ENCODE peak calls at places on chromosomes 3 and 15, in nine cellular contexts. One of them, this sample, is unnamed.

GRCh38 chr15:79094611-79095021 is 4.0 kb upstream of the RASGRF1 start:
- DNase-seq in cardiac septum: peak; percentile 66
- DNase-seq in astrocyte of the spinal cord: no peak
- DNase-seq in NCI-H1105 treated with DMSO at 0.1 percent for 48 hours: no peak
- DNase-seq in Daoy: no peak
- DNase-seq in NCI-H460: no peak
- DNase-seq in sigmoid colon: no peak
- DNase-seq in hypothalamus: no peak
- DNase-seq in HT-29: no peak
- DNase-seq in this sample: no peak

GRCh38 chr15:61726166-61726565 is 334.1 kb downstream of the VPS13C start:
- DNase-seq in cardiac septum: no peak
- DNase-seq in astrocyte of the spinal cord: no peak
- DNase-seq in NCI-H1105 treated with DMSO at 0.1 percent for 48 hours: no peak
- DNase-seq in Daoy: no peak
- DNase-seq in NCI-H460: no peak
- DNase-seq in sigmoid colon: no peak
- DNase-seq in hypothalamus: no peak
- DNase-seq in HT-29: no peak
- DNase-seq in this sample: no peak

GRCh38 chr3:98741121-98741716 is 21.9 kb upstream of the ST3GAL6 start:
- DNase-seq in cardiac septum: no peak
- DNase-seq in astrocyte of the spinal cord: peak; percentile 34
- DNase-seq in NCI-H1105 treated with DMSO at 0.1 percent for 48 hours: no peak
- DNase-seq in Daoy: peak; percentile 61
- DNase-seq in NCI-H460: no peak
- DNase-seq in sigmoid colon: no peak
- DNase-seq in hypothalamus: no peak
- DNase-seq in HT-29: no peak
- DNase-seq in this sample: no peak

GRCh38 chr3:127307431-127307830 is 19.6 kb upstream of the PRR20G start:
- DNase-seq in cardiac septum: no peak
- DNase-seq in astrocyte of the spinal cord: no peak
- DNase-seq in NCI-H1105 treated with DMSO at 0.1 percent for 48 hours: no peak
- DNase-seq in Daoy: no peak
- DNase-seq in NCI-H460: no peak
- DNase-seq in sigmoid colon: no peak
- DNase-seq in hypothalamus: no peak
- DNase-seq in HT-29: no peak
- DNase-seq in this sample: no peak

GRCh38 chr3:139534992-139535879 is 4.3 kb downstream of the RBP1 start:
- DNase-seq in cardiac septum: no peak
- DNase-seq in astrocyte of the spinal cord: peak; percentile 91
- DNase-seq in NCI-H1105 treated with DMSO at 0.1 percent for 48 hours: no peak
- DNase-seq in Daoy: peak; percentile 89
- DNase-seq in NCI-H460: no peak
- DNase-seq in sigmoid colon: peak; percentile 71
- DNase-seq in hypothalamus: no peak
- DNase-seq in HT-29: peak; percentile 20
- DNase-seq in this sample: peak; percentile 14

GRCh38 chr15:87211547-87211946 is 1045.0 kb downstream of the NTRK3 start:
- DNase-seq in cardiac septum: no peak
- DNase-seq in astrocyte of the spinal cord: no peak
- DNase-seq in NCI-H1105 treated with DMSO at 0.1 percent for 48 hours: no peak
- DNase-seq in Daoy: no peak
- DNase-seq in NCI-H460: no peak
- DNase-seq in sigmoid colon: no peak
- DNase-seq in hypothalamus: no peak
- DNase-seq in HT-29: no peak
- DNase-seq in this sample: no peak

GRCh38 chr3:156535798-156536197 is 19.1 kb downstream of the SSR3 start:
- DNase-seq in cardiac septum: no peak
- DNase-seq in astrocyte of the spinal cord: peak; percentile 22
- DNase-seq in NCI-H1105 treated with DMSO at 0.1 percent for 48 hours: no peak
- DNase-seq in Daoy: peak; percentile 15
- DNase-seq in NCI-H460: no peak
- DNase-seq in sigmoid colon: no peak
- DNase-seq in hypothalamus: no peak
- DNase-seq in HT-29: no peak
- DNase-seq in this sample: no peak

GRCh38 chr15:74265046-74265639 is 29.0 kb downstream of the CCDC33 start:
- DNase-seq in cardiac septum: no peak
- DNase-seq in astrocyte of the spinal cord: peak; percentile 15
- DNase-seq in NCI-H1105 treated with DMSO at 0.1 percent for 48 hours: no peak
- DNase-seq in Daoy: peak; percentile 51
- DNase-seq in NCI-H460: peak; percentile 14
- DNase-seq in sigmoid colon: no peak
- DNase-seq in hypothalamus: no peak
- DNase-seq in HT-29: peak; percentile 27
- DNase-seq in this sample: no peak

GRCh38 chr3:128218476-128218829 is 65.2 kb downstream of the EEFSEC start:
- DNase-seq in cardiac septum: no peak
- DNase-seq in astrocyte of the spinal cord: no peak
- DNase-seq in NCI-H1105 treated with DMSO at 0.1 percent for 48 hours: no peak
- DNase-seq in Daoy: no peak
- DNase-seq in NCI-H460: no peak
- DNase-seq in sigmoid colon: no peak
- DNase-seq in hypothalamus: no peak
- DNase-seq in HT-29: no peak
- DNase-seq in this sample: no peak

GRCh38 chr3:127496256-127496655 is 94.3 kb downstream of the TPRA1 start:
- DNase-seq in cardiac septum: peak; percentile 59
- DNase-seq in astrocyte of the spinal cord: no peak
- DNase-seq in NCI-H1105 treated with DMSO at 0.1 percent for 48 hours: no peak
- DNase-seq in Daoy: no peak
- DNase-seq in NCI-H460: no peak
- DNase-seq in sigmoid colon: peak; percentile 35
- DNase-seq in hypothalamus: no peak
- DNase-seq in HT-29: no peak
- DNase-seq in this sample: no peak

GRCh38 chr3:62587579-62588031 is 214.3 kb upstream of the FEZF2 start:
- DNase-seq in cardiac septum: no peak
- DNase-seq in astrocyte of the spinal cord: peak; percentile 91
- DNase-seq in NCI-H1105 treated with DMSO at 0.1 percent for 48 hours: no peak
- DNase-seq in Daoy: peak; percentile 91
- DNase-seq in NCI-H460: no peak
- DNase-seq in sigmoid colon: no peak
- DNase-seq in hypothalamus: no peak
- DNase-seq in HT-29: no peak
- DNase-seq in this sample: no peak

GRCh38 chr3:13040381-13041074 is 32.7 kb downstream of the IQSEC1 start:
- DNase-seq in cardiac septum: no peak
- DNase-seq in astrocyte of the spinal cord: no peak
- DNase-seq in NCI-H1105 treated with DMSO at 0.1 percent for 48 hours: no peak
- DNase-seq in Daoy: no peak
- DNase-seq in NCI-H460: no peak
- DNase-seq in sigmoid colon: no peak
- DNase-seq in hypothalamus: no peak
- DNase-seq in HT-29: no peak
- DNase-seq in this sample: no peak

GRCh38 chr3:194075088-194075615 is 60.8 kb upstream of the HES1 start:
- DNase-seq in cardiac septum: no peak
- DNase-seq in astrocyte of the spinal cord: no peak
- DNase-seq in NCI-H1105 treated with DMSO at 0.1 percent for 48 hours: no peak
- DNase-seq in Daoy: no peak
- DNase-seq in NCI-H460: no peak
- DNase-seq in sigmoid colon: no peak
- DNase-seq in hypothalamus: no peak
- DNase-seq in HT-29: peak; percentile 29
- DNase-seq in this sample: no peak

GRCh38 chr3:147939425-147940196 is 530.4 kb downstream of the ZIC1 start:
- DNase-seq in cardiac septum: no peak
- DNase-seq in astrocyte of the spinal cord: peak; percentile 27
- DNase-seq in NCI-H1105 treated with DMSO at 0.1 percent for 48 hours: no peak
- DNase-seq in Daoy: no peak
- DNase-seq in NCI-H460: no peak
- DNase-seq in sigmoid colon: no peak
- DNase-seq in hypothalamus: no peak
- DNase-seq in HT-29: no peak
- DNase-seq in this sample: no peak

GRCh38 chr3:188000361-188000861 is 153.5 kb upstream of the LPP start:
- DNase-seq in cardiac septum: no peak
- DNase-seq in astrocyte of the spinal cord: no peak
- DNase-seq in NCI-H1105 treated with DMSO at 0.1 percent for 48 hours: peak; percentile 95
- DNase-seq in Daoy: no peak
- DNase-seq in NCI-H460: no peak
- DNase-seq in sigmoid colon: no peak
- DNase-seq in hypothalamus: no peak
- DNase-seq in HT-29: peak; percentile 13
- DNase-seq in this sample: no peak